ENCODE peak calls at places on chromosome 12, in five cellular contexts. P is left cardiac atrium; G is NCI-H187; M is AG08395; C is stimulated activated naive CD8-positive, alpha-beta T cell treated with anti-CD3 and anti-CD28 coated beads, Interleukin-15, amount 100 ng/mL, for 72 hours. S is an unnamed sample.

GRCh38 chr12:104805186-104805585 is 152.9 kb downstream of the SLC41A2 start:
- DNase-seq in G (no peak), M (peak), P (no peak), C (no peak), S (no peak)

GRCh38 chr12:107873223-107873622 is 98.7 kb downstream of the ASCL4 start:
- DNase-seq in P (no peak), G (no peak), C (no peak), M (no peak), S (no peak)

GRCh38 chr12:124525455-124525854 is 42.0 kb downstream of the NCOR2 start:
- DNase-seq in P (no peak), C (no peak), M (peak), G (no peak), S (no peak)

GRCh38 chr12:99282086-99282485 is 365.5 kb upstream of the GARIN6 start:
- DNase-seq in C (no peak), P (no peak), M (no peak), G (no peak), S (no peak)

GRCh38 chr12:15157200-15157599 is 64.0 kb downstream of the RERG start:
- DNase-seq in C (no peak), M (no peak), P (no peak), G (no peak), S (no peak)

GRCh38 chr12:68559984-68560822 is 50.5 kb upstream of the RAP1B start:
- DNase-seq in P (peak), C (no peak), M (no peak), G (no peak), S (peak)

GRCh38 chr12:15323530-15323929 is 1.2 kb downstream of the PTPRO start:
- DNase-seq in M (no peak), G (no peak), P (no peak), C (no peak), S (no peak)

GRCh38 chr12:49335955-49336644 is 888 bp downstream of the C1QL4 start:
- DNase-seq in M (no peak), G (no peak), C (no peak), P (no peak), S (peak)

GRCh38 chr12:69886715-69887114 is 61.7 kb downstream of the MYRFL start:
- DNase-seq in C (no peak), P (no peak), M (no peak), G (no peak), S (no peak)

GRCh38 chr12:29709056-29709455 is 74.7 kb downstream of the TMTC1 start:
- DNase-seq in C (no peak), M (no peak), G (no peak), P (no peak), S (no peak)

GRCh38 chr12:62891805-62892549 is 43.0 kb downstream of the PPM1H start:
- DNase-seq in P (no peak), M (no peak), C (no peak), G (no peak), S (no peak)

GRCh38 chr12:54879132-54879531 is 24.8 kb downstream of the MUCL1 start:
- DNase-seq in G (no peak), C (peak), P (no peak), M (no peak), S (no peak)

GRCh38 chr12:27823038-27823437 is 43.0 kb upstream of the MANSC4 start:
- DNase-seq in M (no peak), G (no peak), P (no peak), C (peak), S (no peak)

GRCh38 chr12:114440450-114441383 is 34.8 kb upstream of the TBX5 start:
- DNase-seq in G (no peak), C (no peak), M (peak), P (no peak), S (no peak)

GRCh38 chr12:51205350-51205749 is 12.5 kb downstream of the POU6F1 start:
- DNase-seq in P (no peak), G (no peak), M (no peak), C (no peak), S (no peak)

GRCh38 chr12:79058342-79058741 is 193.8 kb downstream of the SYT1 start:
- DNase-seq in P (no peak), C (no peak), G (no peak), M (no peak), S (no peak)

GRCh38 chr12:116592731-116593130 is 33.5 kb downstream of the MAP1LC3B2 start:
- DNase-seq in P (no peak), C (no peak), G (no peak), M (no peak), S (no peak)

GRCh38 chr12:79407671-79408622 is 282.8 kb downstream of the PAWR start:
- DNase-seq in C (peak), M (peak), P (peak), G (no peak), S (peak)

GRCh38 chr12:124162151-124163110 is 132.5 kb upstream of the RFLNA start:
- DNase-seq in G (no peak), P (no peak), M (no peak), C (peak), S (no peak)

GRCh38 chr12:124865728-124866127 is 2.1 kb upstream of the SCARB1 start:
- DNase-seq in P (no peak), M (no peak), C (no peak), G (no peak), S (no peak)

GRCh38 chr12:65825573-65826512 is 1.6 kb downstream of the HMGA2 start:
- DNase-seq in P (peak), C (peak), M (peak), G (no peak), S (peak)

GRCh38 chr12:116222358-116222757 is 55.1 kb downstream of the MED13L start:
- DNase-seq in P (peak), G (no peak), C (peak), M (peak), S (peak)

GRCh38 chr12:30779578-30779977 is 24.8 kb upstream of the CAPRIN2 start:
- DNase-seq in P (no peak), C (no peak), M (no peak), G (no peak), S (no peak)

GRCh38 chr12:77231548-77231947 is 166.2 kb upstream of the E2F7 start:
- DNase-seq in P (peak), M (peak), C (no peak), G (no peak), S (peak)

GRCh38 chr12:54431911-54432814 is 13.1 kb upstream of the ITGA5 start:
- DNase-seq in G (no peak), C (no peak), P (peak), M (peak), S (peak)

GRCh38 chr12:108671110-108671509 is 37.4 kb upstream of the SELPLG start:
- DNase-seq in P (no peak), C (no peak), M (no peak), G (no peak), S (no peak)

GRCh38 chr12:62865860-62866407 is 69.0 kb downstream of the PPM1H start:
- DNase-seq in G (no peak), P (no peak), C (no peak), M (no peak), S (no peak)

GRCh38 chr12:2924019-2924418 is 33.3 kb downstream of the TULP3 start:
- DNase-seq in C (no peak), P (no peak), G (no peak), M (no peak), S (peak)

GRCh38 chr12:65510584-65511050 is 232.1 kb downstream of the MSRB3 start:
- DNase-seq in C (no peak), M (no peak), P (peak), G (no peak), S (no peak)

GRCh38 chr12:102965281-102966155 is 8.0 kb downstream of the ASCL1 start:
- DNase-seq in M (no peak), P (no peak), C (no peak), G (peak), S (no peak)

GRCh38 chr12:106317406-106318082 is 15.0 kb downstream of the TCP11L2 start:
- DNase-seq in M (no peak), G (no peak), P (no peak), C (no peak), S (no peak)

GRCh38 chr12:27456618-27457017 is 10.1 kb downstream of the SMCO2 start:
- DNase-seq in C (no peak), G (no peak), M (no peak), P (no peak), S (no peak)

GRCh38 chr12:96986883-96987523 is 79.9 kb downstream of the NEDD1 start:
- DNase-seq in C (no peak), G (peak), M (peak), P (no peak), S (no peak)

S was measured in sigmoid colon.